ENCODE peak calls at places on chromosomes 6 and 20, in four cellular contexts. L, K, R and A are unnamed samples.

GRCh38 chr6:31070711-31071197 is 41.6 kb downstream of the C6orf15 start:
- DNase-seq in L (no peak), K (no peak), R (peak; percentile 75), A (peak; percentile 41)

GRCh38 chr20:4999788-5000187 is 1.5 kb downstream of the SLC23A2 start:
- DNase-seq in L (no peak), K (no peak), R (no peak), A (no peak)

GRCh38 chr20:48697845-48698491 is 129.8 kb downstream of the PREX1 start:
- DNase-seq in L (no peak), K (peak; percentile 75), R (peak; percentile 56), A (peak; percentile 86)

GRCh38 chr6:15507746-15508145 is 155.1 kb downstream of the DTNBP1 start:
- DNase-seq in L (peak; percentile 55), K (peak; percentile 29), R (no peak), A (no peak)

GRCh38 chr6:11354019-11354418 is 121.6 kb upstream of the NEDD9 start:
- DNase-seq in L (peak; percentile 60), K (no peak), R (no peak), A (no peak)

GRCh38 chr6:39934060-39934757 is at the start of gene MOCS1:
- DNase-seq in L (peak; percentile 90), K (peak; percentile 92), R (peak; percentile 42), A (peak; percentile 84)

GRCh38 chr6:45548657-45549515 is 171.2 kb upstream of the SUPT3H start:
- DNase-seq in L (no peak), K (no peak), R (no peak), A (no peak)

GRCh38 chr6:164424489-164424888 is 884.9 kb downstream of the C6orf118 start:
- DNase-seq in L (no peak), K (no peak), R (no peak), A (no peak)

GRCh38 chr6:128216917-128217316 is 303.5 kb downstream of the PTPRK start:
- DNase-seq in L (no peak), K (no peak), R (no peak), A (no peak)

GRCh38 chr20:11195899-11196558 is 522.2 kb upstream of the JAG1 start:
- DNase-seq in L (no peak), K (no peak), R (peak; percentile 43), A (no peak)

GRCh38 chr6:79605968-79606764 is 25.0 kb upstream of the SH3BGRL2 start:
- DNase-seq in L (no peak), K (no peak), R (no peak), A (no peak)

GRCh38 chr6:40541556-40542174 is 45.5 kb downstream of the LRFN2 start:
- DNase-seq in L (no peak), K (peak; percentile 19), R (no peak), A (no peak)

GRCh38 chr6:16804515-16805161 is 43.4 kb upstream of the ATXN1 start:
- DNase-seq in L (no peak), K (no peak), R (no peak), A (no peak)

GRCh38 chr6:89818977-89819335 is 638 bp downstream of the MDN1 start:
- DNase-seq in L (no peak), K (no peak), R (peak; percentile 21), A (no peak)

GRCh38 chr20:16301981-16302380 is 271.3 kb downstream of the KIF16B start:
- DNase-seq in L (no peak), K (no peak), R (no peak), A (no peak)

GRCh38 chr6:90175627-90176538 is 120.8 kb downstream of the BACH2 start:
- DNase-seq in L (no peak), K (no peak), R (no peak), A (no peak)

GRCh38 chr20:12201289-12201991 is 283.7 kb downstream of the BTBD3 start:
- DNase-seq in L (peak; percentile 40), K (no peak), R (no peak), A (no peak)

GRCh38 chr20:4951299-4951698 is 50.0 kb downstream of the SLC23A2 start:
- DNase-seq in L (no peak), K (peak; percentile 71), R (peak; percentile 53), A (no peak)

GRCh38 chr6:24330137-24330732 is 27.6 kb downstream of the DCDC2 start:
- DNase-seq in L (no peak), K (no peak), R (peak; percentile 62), A (no peak)

GRCh38 chr20:57470212-57470522 is 54.8 kb downstream of the CTCFL start:
- DNase-seq in L (peak; percentile 42), K (peak; percentile 56), R (no peak), A (no peak)

GRCh38 chr20:4546786-4547185 is 174.9 kb upstream of the PRND start:
- DNase-seq in L (no peak), K (no peak), R (peak; percentile 85), A (no peak)

GRCh38 chr6:43355862-43356590 is 13.4 kb downstream of the ZNF318 start:
- DNase-seq in L (no peak), K (no peak), R (peak; percentile 20), A (no peak)

GRCh38 chr6:43771210-43771857 is 1.3 kb downstream of the VEGFA start:
- DNase-seq in L (peak; percentile 82), K (peak; percentile 86), R (peak; percentile 49), A (peak; percentile 76)

GRCh38 chr20:35174458-35175216 is 2.8 kb downstream of the PROCR start:
- DNase-seq in L (no peak), K (no peak), R (peak; percentile 37), A (peak; percentile 64)

GRCh38 chr6:56091159-56091869 is 156.1 kb downstream of the COL21A1 start:
- DNase-seq in L (no peak), K (no peak), R (peak; percentile 64), A (no peak)

GRCh38 chr6:160519603-160520042 is 144.5 kb downstream of the LPA start:
- DNase-seq in L (no peak), K (no peak), R (no peak), A (no peak)

GRCh38 chr6:1312444-1313363 is 806 bp downstream of the FOXQ1 start:
- DNase-seq in L (no peak), K (no peak), R (peak; percentile 44), A (no peak)

GRCh38 chr6:155614606-155615005 is 159.0 kb upstream of the NOX3 start:
- DNase-seq in L (no peak), K (no peak), R (no peak), A (no peak)

GRCh38 chr6:21219856-21220255 is 373.7 kb upstream of the SOX4 start:
- DNase-seq in L (no peak), K (no peak), R (no peak), A (no peak)

GRCh38 chr20:36344517-36345132 is 38.5 kb downstream of the DLGAP4 start:
- DNase-seq in L (no peak), K (no peak), R (peak; percentile 35), A (peak; percentile 37)

GRCh38 chr6:118562959-118563358 is 14.9 kb downstream of the PLN start:
- DNase-seq in L (no peak), K (no peak), R (no peak), A (no peak)

GRCh38 chr20:54177378-54177777 is 3.6 kb upstream of the CYP24A1 start:
- DNase-seq in L (no peak), K (no peak), R (no peak), A (no peak)

DNA sequence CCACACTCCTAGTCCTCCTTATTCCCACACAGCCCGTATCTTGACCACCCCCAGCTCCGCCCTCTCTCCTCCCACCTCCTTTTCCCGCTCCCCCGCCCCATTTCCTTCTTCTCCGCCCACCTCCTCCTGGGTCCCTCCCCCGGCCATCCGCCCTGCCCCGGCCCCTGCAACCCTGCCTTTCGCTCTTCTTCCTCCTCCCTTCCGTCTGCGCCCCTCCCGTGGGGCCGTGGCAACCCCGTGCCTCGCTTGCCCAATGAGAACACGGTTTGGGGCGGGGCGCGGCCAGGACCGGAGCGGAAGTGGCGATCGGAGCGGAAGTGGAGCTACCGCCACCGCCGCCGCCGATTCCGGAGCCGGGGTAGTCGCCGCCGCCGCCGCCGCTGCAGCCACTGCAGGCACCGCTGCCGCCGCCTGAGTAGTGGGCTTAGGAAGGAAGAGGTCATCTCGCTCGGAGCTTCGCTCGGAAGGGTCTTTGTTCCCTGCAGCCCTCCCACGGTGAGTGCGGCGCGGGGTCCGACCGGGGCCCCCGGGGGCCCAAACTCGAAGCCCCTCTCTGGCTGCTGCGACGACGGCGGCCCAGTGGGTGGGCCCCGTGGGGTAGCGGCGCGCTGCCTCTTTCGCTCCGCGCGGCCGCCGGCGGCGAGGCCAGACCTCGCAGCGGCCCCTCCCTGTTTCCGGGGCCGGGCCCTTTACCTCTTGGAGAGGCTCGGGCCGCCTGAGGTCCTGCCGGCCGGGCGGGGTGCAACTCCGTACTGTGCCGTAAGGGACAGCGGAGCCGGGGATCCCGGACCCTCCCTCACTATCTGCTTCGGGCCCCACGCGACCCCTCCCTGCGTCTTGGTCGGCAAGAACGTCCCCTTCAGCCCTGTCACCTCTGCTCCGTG is at the start of gene YWHAB:
- DNase-seq in L (peak; percentile 99), K (peak; percentile 99), R (peak; percentile 96), A (peak; percentile 99)
- TF ChIP-seq EP300 in L (no peak), K (no peak), R (no peak), A (no peak)

GRCh38 chr6:137729866-137730629 is 137.0 kb upstream of the TNFAIP3 start:
- DNase-seq in L (no peak), K (no peak), R (no peak), A (no peak)

GRCh38 chr6:137727206-137727605 is 139.9 kb upstream of the TNFAIP3 start:
- DNase-seq in L (no peak), K (no peak), R (no peak), A (no peak)

GRCh38 chr6:137731600-137731959 is 135.5 kb upstream of the TNFAIP3 start:
- DNase-seq in L (no peak), K (no peak), R (no peak), A (no peak)

GRCh38 chr6:137725949-137726348 is 141.1 kb upstream of the TNFAIP3 start:
- DNase-seq in L (no peak), K (no peak), R (no peak), A (no peak)

GRCh38 chr6:137728386-137729349 is 138.4 kb upstream of the TNFAIP3 start:
- DNase-seq in L (no peak), K (no peak), R (peak; percentile 25), A (no peak)
- TF ChIP-seq EP300 in L (no peak), K (no peak), R (no peak), A (no peak)

GRCh38 chr20:49983123-49983847 is 505 bp downstream of the SNAI1 start:
- DNase-seq in L (no peak), K (no peak), R (no peak), A (no peak)
- TF ChIP-seq EP300 in L (no peak), K (no peak), R (no peak), A (no peak)

DNA sequence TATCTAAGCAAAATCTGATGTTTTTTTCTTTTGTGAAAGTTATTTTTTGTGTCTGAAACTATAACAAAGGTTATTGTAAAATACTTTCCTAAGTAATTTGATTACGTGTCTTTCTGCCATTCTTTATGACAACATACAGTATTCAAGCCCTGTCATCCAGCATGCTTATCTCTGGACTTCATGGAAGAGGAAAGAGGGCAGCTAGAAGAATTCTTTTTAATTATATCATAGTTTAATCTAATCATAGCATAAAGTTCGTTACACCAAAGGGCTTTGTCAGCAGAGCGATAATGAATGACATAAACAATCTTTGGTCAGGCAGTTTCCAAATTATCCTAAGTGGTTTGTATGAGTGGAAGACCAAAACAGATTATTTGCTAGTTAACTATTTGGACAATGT is 3.5 kb downstream of the ENPP3 start:
- DNase-seq in L (no peak), K (no peak), R (no peak), A (no peak)
- TF ChIP-seq EP300 in L (no peak), K (no peak), R (no peak), A (no peak)

GRCh38 chr6:158703840-158704822 is 54.3 kb downstream of the SYTL3 start:
- DNase-seq in L (peak; percentile 88), K (peak; percentile 87), R (peak; percentile 65), A (peak; percentile 83)
- TF ChIP-seq EP300 in L (no peak), K (no peak), R (no peak), A (no peak)